ENCODE peak calls at places on chromosomes 2 and 18, in nine cellular contexts. S, A, G, U, M, I, X, J and K are unnamed samples.

GRCh38 chr2:37326285-37326684 is 1.7 kb upstream of the PRKD3 start:
- DNase-seq in S (peak), A (no peak), G (no peak), U (peak), M (no peak), I (peak), X (no peak), J (peak), K (no peak)

GRCh38 chr2:96541326-96541725 is 4.8 kb downstream of the ARID5A start:
- DNase-seq in S (no peak), A (no peak), G (no peak), U (no peak), M (no peak), I (no peak), X (no peak), J (peak), K (no peak)

GRCh38 chr2:67633212-67633856 is 236.2 kb downstream of the ETAA1 start:
- DNase-seq in S (no peak), A (no peak), G (no peak), U (no peak), M (no peak), I (no peak), X (no peak), J (no peak), K (no peak)

GRCh38 chr2:12717988-12718661 is 1.4 kb downstream of the TRIB2 start:
- DNase-seq in S (peak), A (no peak), G (peak), U (no peak), M (no peak), I (no peak), X (no peak), J (no peak), K (peak)

GRCh38 chr2:176554107-176555048 is 285.1 kb downstream of the MTX2 start:
- DNase-seq in S (peak), A (peak), G (peak), U (peak), M (peak), I (peak), X (no peak), J (peak), K (peak)

GRCh38 chr18:33870059-33870458 is 292.0 kb downstream of the ASXL3 start:
- DNase-seq in S (no peak), A (no peak), G (no peak), U (no peak), M (no peak), I (peak), X (no peak), J (no peak), K (no peak)

GRCh38 chr2:160906878-160907277 is 253.3 kb upstream of the TANK start:
- DNase-seq in S (no peak), A (no peak), G (no peak), U (no peak), M (no peak), I (peak), X (no peak), J (no peak), K (no peak)

GRCh38 chr2:220455389-220455788 is 828.0 kb downstream of the SLC4A3 start:
- DNase-seq in S (no peak), A (no peak), G (no peak), U (no peak), M (no peak), I (no peak), X (no peak), J (no peak), K (no peak)

GRCh38 chr2:72926368-72926767 is 9.0 kb downstream of the EMX1 start:
- DNase-seq in S (no peak), A (no peak), G (no peak), U (peak), M (no peak), I (no peak), X (no peak), J (no peak), K (no peak)

GRCh38 chr2:204027105-204027504 is 90.5 kb downstream of the ICOS start:
- DNase-seq in S (no peak), A (peak), G (no peak), U (no peak), M (no peak), I (peak), X (no peak), J (peak), K (peak)

GRCh38 chr2:170554278-170554955 is 160.7 kb upstream of the SP5 start:
- DNase-seq in S (no peak), A (no peak), G (no peak), U (peak), M (no peak), I (peak), X (peak), J (peak), K (no peak)

GRCh38 chr2:219447242-219448098 is 12.8 kb downstream of the SPEG start:
- DNase-seq in S (peak), A (no peak), G (no peak), U (no peak), M (no peak), I (no peak), X (no peak), J (no peak), K (no peak)

GRCh38 chr2:239380831-239381708 is 19.8 kb downstream of the HDAC4 start:
- DNase-seq in S (peak), A (no peak), G (no peak), U (no peak), M (peak), I (no peak), X (no peak), J (no peak), K (peak)

GRCh38 chr2:178397002-178397605 is 53.9 kb downstream of the PRKRA start:
- DNase-seq in S (no peak), A (peak), G (peak), U (no peak), M (no peak), I (peak), X (no peak), J (no peak), K (peak)

GRCh38 chr2:127092951-127093516 is 13.9 kb downstream of the BIN1 start:
- DNase-seq in S (no peak), A (no peak), G (no peak), U (no peak), M (no peak), I (no peak), X (no peak), J (no peak), K (no peak)

GRCh38 chr2:150485871-150486538 is 1.5 kb downstream of the RND3 start:
- DNase-seq in S (peak), A (peak), G (peak), U (peak), M (no peak), I (peak), X (peak), J (no peak), K (no peak)

GRCh38 chr2:88627856-88628568 is 748 bp upstream of the EIF2AK3 start:
- DNase-seq in S (peak), A (peak), G (peak), U (peak), M (peak), I (peak), X (peak), J (peak), K (peak)

GRCh38 chr2:137000790-137001189 is 235.4 kb downstream of the THSD7B start:
- DNase-seq in S (no peak), A (peak), G (peak), U (no peak), M (no peak), I (no peak), X (no peak), J (no peak), K (no peak)

GRCh38 chr18:68215931-68216330 is 499.0 kb downstream of the TMX3 start:
- DNase-seq in S (no peak), A (no peak), G (no peak), U (no peak), M (no peak), I (peak), X (no peak), J (no peak), K (no peak)

GRCh38 chr2:96315400-96316071 is 9.6 kb upstream of the ITPRIPL1 start:
- DNase-seq in S (no peak), A (peak), G (no peak), U (no peak), M (no peak), I (peak), X (no peak), J (peak), K (peak)

GRCh38 chr2:187658952-187659525 is 104.8 kb upstream of the TFPI start:
- DNase-seq in S (no peak), A (no peak), G (no peak), U (no peak), M (no peak), I (peak), X (no peak), J (no peak), K (no peak)

GRCh38 chr18:34789768-34790344 is 79.8 kb downstream of the DTNA start:
- DNase-seq in S (no peak), A (no peak), G (no peak), U (no peak), M (no peak), I (no peak), X (no peak), J (no peak), K (no peak)

GRCh38 chr2:132581917-132582316 is 88.1 kb downstream of the LYPD1 start:
- DNase-seq in S (no peak), A (peak), G (peak), U (no peak), M (no peak), I (no peak), X (no peak), J (no peak), K (no peak)

GRCh38 chr2:218471070-218471469 is 52.1 kb downstream of the VIL1 start:
- DNase-seq in S (no peak), A (no peak), G (no peak), U (no peak), M (no peak), I (no peak), X (no peak), J (no peak), K (no peak)

GRCh38 chr2:160932960-160933359 is 227.3 kb upstream of the TANK start:
- DNase-seq in S (no peak), A (no peak), G (no peak), U (no peak), M (no peak), I (peak), X (no peak), J (no peak), K (no peak)

GRCh38 chr18:32670727-32671126 is 102.1 kb downstream of the KLHL14 start:
- DNase-seq in S (no peak), A (no peak), G (no peak), U (no peak), M (no peak), I (no peak), X (no peak), J (no peak), K (no peak)

GRCh38 chr2:17479875-17480274 is 38.4 kb downstream of the RAD51AP2 start:
- DNase-seq in S (no peak), A (no peak), G (no peak), U (no peak), M (no peak), I (peak), X (no peak), J (no peak), K (no peak)

GRCh38 chr18:12307871-12308385 is at the start of gene TUBB6:
- DNase-seq in S (peak), A (no peak), G (peak), U (peak), M (no peak), I (peak), X (peak), J (no peak), K (peak)

GRCh38 chr2:54613794-54614257 is 109.6 kb upstream of the EML6 start:
- DNase-seq in S (no peak), A (no peak), G (no peak), U (peak), M (no peak), I (peak), X (no peak), J (no peak), K (no peak)

GRCh38 chr2:215553946-215554345 is 118.1 kb upstream of the FN1 start:
- DNase-seq in S (no peak), A (no peak), G (no peak), U (no peak), M (no peak), I (no peak), X (no peak), J (no peak), K (peak)

GRCh38 chr2:112055833-112056625 is 960 bp downstream of the TMEM87B start:
- DNase-seq in S (peak), A (peak), G (peak), U (peak), M (no peak), I (peak), X (peak), J (peak), K (no peak)

GRCh38 chr2:174919886-174920595 is 85.1 kb downstream of the CHN1 start:
- DNase-seq in S (no peak), A (no peak), G (no peak), U (no peak), M (no peak), I (no peak), X (no peak), J (no peak), K (no peak)

GRCh38 chr18:74226666-74227065 is 65.1 kb downstream of the CYB5A start:
- DNase-seq in S (no peak), A (no peak), G (no peak), U (no peak), M (no peak), I (no peak), X (no peak), J (no peak), K (no peak)